ENCODE peak calls at places on chromosomes 13 and 19, in five cellular contexts. P, R, Q, T and C are unnamed samples.

GRCh38 chr19:31353826-31354225 is 4.6 kb upstream of the TSHZ3 start:
- DNase-seq in T (no peak), Q (no peak), P (no peak), R (no peak), C (no peak)

GRCh38 chr13:90565985-90566713 is 781.3 kb upstream of the MIR17HG start:
- DNase-seq in Q (no peak), P (no peak), T (no peak), R (no peak), C (no peak)

GRCh38 chr19:2983351-2984195 is 6.2 kb downstream of the TLE6 start:
- DNase-seq in R (peak; percentile 98), T (peak; percentile 88), P (no peak), Q (peak; percentile 75), C (peak; percentile 44)

GRCh38 chr19:12641456-12641855 is 25.1 kb downstream of the MAN2B1 start:
- DNase-seq in P (no peak), Q (no peak), T (no peak), R (no peak), C (no peak)

GRCh38 chr19:16527971-16528521 is 14.2 kb downstream of the CHERP start:
- DNase-seq in T (no peak), Q (no peak), P (no peak), R (no peak), C (peak; percentile 25)

GRCh38 chr19:33306853-33307792 is 4.8 kb upstream of the CEBPA start:
- DNase-seq in T (no peak), Q (no peak), R (no peak), P (no peak), C (no peak)

GRCh38 chr19:10543420-10544241 is at the start of gene ATG4D:
- DNase-seq in P (peak; percentile 88), Q (no peak), T (peak; percentile 83), R (peak; percentile 64), C (peak; percentile 81)

GRCh38 chr13:39037880-39038568 is at the start of the genes NHLRC3 and PROSER1:
- DNase-seq in Q (peak; percentile 89), R (peak; percentile 62), P (peak; percentile 15), T (peak; percentile 96), C (peak; percentile 74)

GRCh38 chr19:13100031-13100588 is 2.5 kb downstream of the LYL1 start:
- DNase-seq in Q (no peak), R (no peak), T (no peak), P (no peak), C (no peak)

GRCh38 chr13:84433024-84433423 is 550.8 kb upstream of the SLITRK1 start:
- DNase-seq in R (no peak), Q (peak; percentile 93), P (no peak), T (no peak), C (no peak)

GRCh38 chr19:18648971-18649310 is 12.1 kb downstream of the KLHL26 start:
- DNase-seq in R (no peak), T (no peak), P (no peak), Q (no peak), C (no peak)

GRCh38 chr13:19782049-19782726 is 557 bp downstream of the PSPC1 start:
- DNase-seq in T (peak; percentile 79), Q (peak; percentile 54), R (peak; percentile 39), P (peak; percentile 1), C (peak; percentile 26)

GRCh38 chr13:19781526-19781925 is 1.2 kb downstream of the PSPC1 start:
- DNase-seq in P (no peak), R (no peak), Q (no peak), T (no peak), C (peak; percentile 13)
- H3K27ac ChIP-seq in P (peak overlapping the region; percentile 96), R (peak overlapping the region; percentile 92), Q (peak overlapping the region; percentile 88), T (no peak overlapping the region), C (peak overlapping the region; percentile 72)

DNA sequence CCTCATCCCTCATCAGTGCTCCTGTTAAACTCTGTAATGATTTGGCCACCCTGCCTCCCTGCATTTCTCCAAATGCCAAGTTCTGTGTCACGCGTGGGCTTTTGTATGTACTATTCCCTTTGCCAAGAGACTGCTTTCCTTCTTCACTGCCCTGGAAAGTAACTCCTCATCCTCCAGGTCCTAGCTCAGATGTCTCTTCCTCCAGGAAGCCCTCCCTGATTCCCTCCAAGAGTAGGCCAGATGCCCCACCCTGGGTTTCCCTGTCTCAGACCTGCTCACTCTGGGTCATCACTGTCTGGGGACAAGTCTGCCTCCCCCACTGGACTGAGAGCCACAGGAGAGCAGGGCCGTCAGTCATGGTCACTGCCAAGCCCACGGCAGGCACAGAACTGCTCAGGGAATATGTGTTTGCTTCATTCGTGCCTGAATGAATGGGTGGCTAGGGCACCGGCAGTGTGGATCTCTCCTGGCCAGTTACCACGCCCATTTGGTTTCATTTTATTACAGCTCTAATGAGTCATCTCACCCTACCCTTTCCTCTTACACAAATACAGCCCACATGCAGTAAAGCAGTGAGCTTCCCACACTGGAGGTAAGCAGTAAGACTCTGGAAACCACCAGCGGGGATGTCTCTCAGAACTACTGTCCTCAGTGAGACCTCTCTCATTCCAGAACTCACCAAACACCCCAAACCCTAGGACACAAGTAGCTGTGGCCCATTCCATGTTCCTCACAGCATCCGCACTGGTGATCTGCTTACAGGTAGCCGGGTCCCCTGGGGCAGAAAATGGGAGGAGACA is 12.1 kb upstream of the GPR4 start:
- DNase-seq in T (no peak), Q (peak; percentile 86), R (peak; percentile 85), P (peak; percentile 99), C (peak; percentile 92)
- H3K27ac ChIP-seq in T (no peak overlapping the region), Q (peak overlapping the region; percentile 84), R (no peak overlapping the region), P (peak overlapping the region; percentile 77), C (peak overlapping the region; percentile 99)

DNA sequence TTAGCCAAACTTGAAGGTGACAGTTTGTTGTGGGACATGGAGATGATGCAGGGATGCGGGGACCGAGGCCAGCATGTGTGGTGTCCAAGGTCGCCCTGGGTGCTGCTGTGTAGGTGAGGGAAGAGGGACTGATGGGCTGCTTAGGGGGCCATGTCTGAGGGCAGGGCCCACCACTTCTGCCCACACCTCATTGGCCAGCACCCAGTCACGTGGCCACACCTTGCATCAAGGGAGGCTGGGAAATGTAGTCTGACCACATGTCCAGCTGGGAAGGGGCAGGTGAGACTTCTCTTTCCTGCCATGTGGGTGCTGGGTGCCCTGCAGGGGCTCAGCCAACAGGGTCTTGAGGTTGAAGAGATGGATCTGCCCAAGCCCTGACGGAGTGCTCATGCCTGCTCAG is 88.9 kb downstream of the KDM4B start:
- DNase-seq in P (peak; percentile 23), R (no peak), T (no peak), Q (no peak), C (peak; percentile 41)
- H3K27ac ChIP-seq in P (no peak overlapping the region), R (no peak overlapping the region), T (no peak overlapping the region), Q (no peak overlapping the region), C (no peak overlapping the region)

GRCh38 chr19:53959176-53959757 is 3.5 kb upstream of the CACNG8 start:
- DNase-seq in T (no peak), Q (no peak), P (no peak), R (no peak), C (no peak)
- H3K27ac ChIP-seq in T (no peak overlapping the region), Q (no peak overlapping the region), P (no peak overlapping the region), R (no peak overlapping the region), C (no peak overlapping the region)

DNA sequence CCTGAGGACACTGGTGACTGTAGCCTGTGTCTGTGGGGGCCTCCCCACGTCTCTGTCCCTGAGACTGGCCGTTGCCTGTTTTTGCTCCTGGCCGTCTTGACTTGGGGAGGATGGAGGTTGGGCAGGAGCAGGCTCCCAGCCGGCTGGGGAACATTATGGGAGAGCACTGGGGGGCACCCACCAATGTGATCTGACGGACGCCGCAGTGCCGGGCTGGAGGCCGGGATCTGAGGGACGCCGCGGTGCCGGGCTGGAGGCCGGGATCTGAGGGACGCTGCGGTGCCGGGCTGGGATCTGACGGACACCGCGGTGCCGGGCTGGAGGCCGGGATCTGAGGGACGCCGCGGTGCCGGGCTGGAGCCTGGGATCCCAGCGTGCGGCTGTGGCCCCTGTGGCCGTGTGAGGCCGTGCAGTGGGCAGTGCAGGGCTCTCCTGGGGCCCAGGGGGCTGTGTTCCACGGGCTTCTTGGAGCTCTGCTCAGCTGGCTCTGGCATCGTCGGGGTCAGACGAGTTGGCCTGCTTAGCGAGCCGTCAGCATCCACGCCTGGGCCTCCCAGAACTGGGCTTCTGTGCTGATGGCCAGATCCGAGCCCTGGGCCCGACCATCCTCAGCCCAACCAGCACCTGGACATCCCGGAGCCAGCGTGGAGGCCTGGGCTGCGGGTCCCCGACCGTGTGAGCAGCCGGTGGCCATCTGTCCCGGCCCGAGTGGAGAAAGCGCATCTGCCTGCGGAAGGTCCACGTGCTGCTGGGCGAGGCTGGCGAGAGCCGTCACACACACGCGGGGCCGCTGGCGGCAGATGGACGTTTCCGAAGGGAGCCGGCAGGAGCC is 45.8 kb downstream of the GAS6 start:
- DNase-seq in P (no peak), T (no peak), Q (no peak), R (no peak), C (no peak)
- H3K27ac ChIP-seq in P (peak overlapping the region; percentile 64), T (no peak overlapping the region), Q (no peak overlapping the region), R (no peak overlapping the region), C (no peak overlapping the region)

GRCh38 chr19:15445807-15446376 is 3.9 kb downstream of the WIZ start:
- DNase-seq in T (no peak), P (no peak), R (no peak), Q (no peak), C (no peak)
- H3K27ac ChIP-seq in T (no peak overlapping the region), P (no peak overlapping the region), R (no peak overlapping the region), Q (no peak overlapping the region), C (no peak overlapping the region)

GRCh38 chr19:21604941-21605548 is 99.6 kb downstream of the ZNF429 start:
- DNase-seq in T (no peak), R (no peak), P (no peak), Q (peak; percentile 13), C (no peak)

GRCh38 chr19:21607453-21607852 is 102.1 kb downstream of the ZNF429 start:
- DNase-seq in T (no peak), R (no peak), Q (no peak), P (no peak), C (no peak)

GRCh38 chr19:21602105-21602658 is 96.8 kb downstream of the ZNF429 start:
- DNase-seq in P (no peak), Q (no peak), T (no peak), R (no peak), C (no peak)

GRCh38 chr19:21604351-21604926 is 99.0 kb downstream of the ZNF429 start:
- DNase-seq in Q (peak; percentile 23), P (no peak), T (no peak), R (no peak), C (peak; percentile 34)

GRCh38 chr19:21603431-21604153 is 98.2 kb downstream of the ZNF429 start:
- DNase-seq in Q (no peak), P (no peak), T (no peak), R (no peak), C (no peak)
- H3K27ac ChIP-seq in Q (no peak overlapping the region), P (no peak overlapping the region), T (no peak overlapping the region), R (peak overlapping the region; percentile 87), C (no peak overlapping the region)

GRCh38 chr13:45295536-45295935 is 45.4 kb downstream of the TPT1 start:
- DNase-seq in R (no peak), P (no peak), T (no peak), Q (no peak), C (no peak)
- H3K27ac ChIP-seq in R (no peak overlapping the region), P (no peak overlapping the region), T (no peak overlapping the region), Q (no peak overlapping the region), C (no peak overlapping the region)

DNA sequence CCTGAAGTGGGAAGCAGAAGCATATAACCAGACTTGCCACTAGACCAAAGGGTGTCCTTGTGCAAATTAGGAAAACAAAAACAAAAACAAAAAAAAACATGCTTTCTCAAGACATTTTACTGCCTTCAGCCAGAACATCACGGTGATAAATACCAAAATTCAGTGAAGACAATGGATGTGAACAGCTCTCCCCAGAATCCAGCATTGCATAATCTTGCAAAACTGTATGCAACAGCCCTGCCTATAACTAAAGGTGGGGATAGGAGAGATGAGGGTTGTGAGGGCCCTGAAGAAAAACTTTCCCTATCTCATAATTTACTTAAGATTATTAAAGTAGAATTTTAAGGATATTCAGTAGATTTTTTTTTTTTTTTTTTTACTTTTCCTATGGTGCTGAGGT is 24.9 kb upstream of the NDFIP2 start:
- DNase-seq in T (no peak), P (no peak), Q (no peak), R (peak; percentile 36), C (no peak)
- H3K27ac ChIP-seq in T (no peak overlapping the region), P (no peak overlapping the region), Q (peak overlapping the region; percentile 66), R (peak overlapping the region; percentile 85), C (no peak overlapping the region)